ENCODE peak calls at places on chromosomes 4 and X, in eight cellular contexts. U, X, B, H, C, Y, A and N are unnamed samples.
A peak's percentile ranks its signal among the peaks of the same experiment; 100 is the strongest.

GRCh38 chr4:177558995-177559394 is 116.8 kb upstream of the AGA start:
- DNase-seq in B (no peak), C (no peak), Y (peak; percentile 54), X (no peak), H (no peak), A (no peak), U (no peak), N (no peak)

GRCh38 chr4:108170729-108171540 is 2.2 kb upstream of the LEF1 start:
- DNase-seq in Y (peak; percentile 70), X (no peak), U (no peak), C (no peak), H (no peak), A (no peak), B (no peak), N (no peak)

GRCh38 chrX:2224141-2224540 is 276.6 kb downstream of the DHRSX start:
- DNase-seq in B (no peak), Y (no peak), U (no peak), X (no peak), A (no peak), C (no peak), H (no peak), N (no peak)

GRCh38 chr4:83297548-83298260 is 13.1 kb upstream of the COQ2 start:
- DNase-seq in A (no peak), U (no peak), Y (no peak), H (no peak), B (no peak), C (no peak), X (no peak), N (no peak)

GRCh38 chrX:5474282-5474681 is 754.4 kb downstream of the NLGN4X start:
- DNase-seq in A (no peak), X (no peak), B (no peak), U (no peak), C (no peak), H (no peak), Y (no peak), N (no peak)

GRCh38 chr4:141375855-141376254 is 155.2 kb downstream of the ZNF330 start:
- DNase-seq in A (no peak), Y (peak; percentile 24), C (no peak), U (peak; percentile 84), X (peak; percentile 90), B (no peak), H (no peak), N (peak; percentile 92)

GRCh38 chrX:109632906-109633504 is 8.0 kb upstream of the KCNE5 start:
- DNase-seq in C (no peak), B (no peak), U (peak; percentile 51), H (no peak), X (peak; percentile 56), Y (peak; percentile 36), A (no peak), N (peak; percentile 8)

GRCh38 chr4:29052266-29052665 is 1667.9 kb upstream of the PCDH7 start:
- DNase-seq in B (no peak), Y (peak; percentile 21), A (no peak), H (no peak), C (no peak), U (no peak), X (no peak), N (no peak)

GRCh38 chrX:125003746-125004446 is 315.8 kb upstream of the TEX13C start:
- DNase-seq in B (no peak), A (no peak), Y (no peak), H (no peak), C (no peak), X (no peak), U (no peak), N (no peak)

GRCh38 chr4:19983072-19983471 is 268.6 kb upstream of the SLIT2 start:
- DNase-seq in Y (no peak), X (peak; percentile 98), H (no peak), B (no peak), A (no peak), U (peak; percentile 95), C (no peak), N (peak; percentile 94)

GRCh38 chr4:40197879-40198689 is 1.3 kb downstream of the RHOH start:
- DNase-seq in C (no peak), Y (no peak), B (no peak), U (no peak), H (no peak), A (no peak), X (no peak), N (no peak)

GRCh38 chr4:76977731-76978350 is 28.3 kb downstream of the SEPTIN11 start:
- DNase-seq in C (no peak), Y (no peak), X (peak; percentile 69), A (no peak), B (no peak), U (peak; percentile 78), H (no peak), N (peak; percentile 85)

GRCh38 chrX:108199691-108200090 is 108.1 kb downstream of the ATG4A start:
- DNase-seq in B (no peak), X (peak; percentile 59), A (no peak), U (peak; percentile 54), Y (peak; percentile 44), C (peak; percentile 44), H (no peak), N (peak; percentile 6)

GRCh38 chrX:115521717-115522116 is 39.3 kb upstream of the PLS3 start:
- DNase-seq in A (no peak), Y (no peak), H (no peak), U (no peak), B (no peak), X (peak; percentile 18), C (no peak), N (no peak)

GRCh38 chr4:74503580-74503979 is 58.6 kb downstream of the AREG start:
- DNase-seq in U (peak; percentile 55), B (no peak), X (peak; percentile 81), C (no peak), A (no peak), H (no peak), Y (no peak), N (peak; percentile 18)

GRCh38 chrX:51917600-51917999 is 24.2 kb downstream of the MAGED1 start:
- DNase-seq in H (no peak), Y (no peak), B (no peak), C (no peak), U (no peak), A (no peak), X (no peak), N (no peak)

GRCh38 chrX:2819345-2820130 is 9.2 kb upstream of the GYG2 start:
- DNase-seq in Y (no peak), U (peak; percentile 44), A (no peak), C (no peak), H (no peak), X (peak; percentile 48), B (no peak), N (peak; percentile 24)

GRCh38 chrX:12820737-12821136 is 29.5 kb downstream of the PRPS2 start:
- DNase-seq in Y (no peak), H (no peak), X (no peak), U (no peak), B (no peak), A (no peak), C (no peak), N (no peak)
- TF ChIP-seq CTCF in Y (no peak), H (no peak), X (no peak), U (no peak), B (no peak), A (no peak), C (no peak), N (no peak)

DNA sequence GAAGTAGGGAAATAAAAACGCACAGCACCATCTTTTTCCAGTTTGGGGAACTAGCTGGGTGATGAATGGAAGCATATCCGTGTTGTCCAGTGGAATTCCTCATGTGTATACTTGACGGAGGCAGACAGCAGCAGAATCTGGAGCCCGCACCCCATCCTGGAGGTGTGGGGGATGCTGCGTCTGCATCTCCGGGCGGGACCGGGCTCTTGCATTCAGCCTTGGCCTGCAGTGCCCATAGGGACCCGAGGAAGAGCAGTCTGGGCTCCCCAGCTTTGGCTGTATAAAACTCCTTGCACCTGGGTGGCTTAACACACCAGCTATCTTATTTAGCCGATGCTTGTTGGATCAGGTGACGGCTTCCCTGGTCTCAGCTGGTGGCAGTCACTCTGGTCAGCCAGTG is 39.7 kb upstream of the LRPAP1 start:
- DNase-seq in X (no peak), C (no peak), H (no peak), Y (no peak), B (no peak), A (no peak), U (no peak), N (no peak)
- H3K4me3 ChIP-seq in X (no peak overlapping the region), C (no peak overlapping the region), H (no peak overlapping the region), Y (no peak overlapping the region), B (no peak overlapping the region), A (no peak overlapping the region), U (no peak overlapping the region), N (no peak overlapping the region)

DNA sequence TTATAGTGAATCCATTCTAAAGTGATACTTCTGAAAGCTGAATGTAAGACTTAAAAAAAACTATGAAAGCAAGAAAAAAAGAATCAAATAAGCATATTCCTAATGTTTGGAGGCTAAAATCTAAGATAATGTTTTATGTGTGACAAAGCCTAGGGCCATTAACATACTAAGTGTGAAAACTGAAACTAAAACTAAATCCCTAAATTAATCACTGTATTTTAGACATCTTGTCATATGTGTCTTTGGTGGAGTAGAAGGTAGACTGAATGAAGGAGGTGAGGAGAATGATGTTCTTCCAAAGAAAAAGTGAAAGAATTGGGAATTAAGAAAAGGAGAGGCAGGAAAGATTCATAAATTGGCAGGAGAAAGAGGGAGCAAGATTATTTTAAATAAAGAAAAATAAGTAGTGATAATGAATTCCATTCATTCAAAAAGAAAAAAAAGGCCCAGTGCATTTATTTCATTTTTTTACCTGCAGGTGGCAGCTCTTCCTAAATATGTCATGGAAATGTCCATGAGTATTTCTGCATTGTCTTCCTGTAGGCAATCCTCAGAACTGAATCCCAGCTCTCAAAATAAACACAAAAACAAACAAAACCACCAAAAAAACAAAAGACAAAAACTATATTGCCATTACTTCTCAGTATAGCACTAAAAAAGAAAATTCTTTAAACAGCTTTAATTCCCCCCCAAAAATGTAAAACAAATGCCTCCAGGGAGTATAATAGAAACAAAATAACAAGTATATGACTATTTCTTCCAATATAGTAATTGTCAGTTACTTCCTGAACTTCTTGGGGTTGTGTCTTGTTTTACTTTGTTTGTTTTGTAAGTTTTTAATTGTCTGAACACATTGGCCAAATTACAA is 17.0 kb upstream of the AP1AR start:
- DNase-seq in A (no peak), Y (no peak), X (peak; percentile 53), H (no peak), C (no peak), U (peak; percentile 56), B (no peak), N (peak; percentile 31)
- TF ChIP-seq CTCF in A (peak; percentile 48), Y (peak; percentile 29), X (peak; percentile 49), H (peak; percentile 36), C (peak; percentile 55), U (peak; percentile 42), B (no peak), N (peak; percentile 49)

GRCh38 chr4:38671594-38671943 is 7.6 kb downstream of the KLF3 start:
- DNase-seq in U (no peak), B (no peak), H (no peak), C (no peak), A (no peak), Y (no peak), X (no peak), N (no peak)
- H3K4me3 ChIP-seq in U (no peak overlapping the region), B (peak overlapping the region; percentile 17), H (no peak overlapping the region), C (no peak overlapping the region), A (no peak overlapping the region), Y (peak overlapping the region; percentile 26), X (no peak overlapping the region), N (no peak overlapping the region)

GRCh38 chr4:25842229-25842840 is 20.5 kb downstream of the SEL1L3 start:
- DNase-seq in H (no peak), A (no peak), B (no peak), C (no peak), X (no peak), Y (peak; percentile 41), U (no peak), N (no peak)
- TF ChIP-seq CTCF in H (no peak), A (no peak), B (no peak), C (no peak), X (no peak), Y (peak; percentile 51), U (peak; percentile 12), N (no peak)